ENCODE peak calls at places on chromosomes 6 and 20, in five cellular contexts. A is GM23338, Z is OCI-LY7, B is PC-9, E is fibroblast of the aortic adventitia. L is an unnamed sample.

GRCh38 chr6:169095153-169095552 is 158.5 kb downstream of the THBS2 start:
- DNase-seq in A (no peak), Z (no peak), B (no peak), E (no peak), L (no peak)

GRCh38 chr6:168368063-168368835 is 48.7 kb upstream of the DACT2 start:
- DNase-seq in A (no peak), Z (no peak), B (no peak), E (peak), L (no peak)

GRCh38 chr20:43667341-43668132 is 623 bp downstream of the MYBL2 start:
- DNase-seq in A (peak), Z (peak), B (no peak), E (no peak), L (peak)

GRCh38 chr20:46954490-46955038 is 59.9 kb downstream of the EYA2 start:
- DNase-seq in A (no peak), Z (no peak), B (peak), E (peak), L (no peak)

GRCh38 chr20:32920066-32920465 is 61.3 kb downstream of the EFCAB8 start:
- DNase-seq in A (no peak), Z (no peak), B (no peak), E (no peak), L (no peak)

GRCh38 chr6:159929819-159930218 is 39.0 kb downstream of the MAS1 start:
- DNase-seq in A (no peak), Z (no peak), B (no peak), E (no peak), L (peak)

GRCh38 chr6:18350271-18350670 is 36.9 kb upstream of the RNF144B start:
- DNase-seq in A (no peak), Z (no peak), B (no peak), E (no peak), L (no peak)

GRCh38 chr20:19888269-19888669 is 128.9 kb upstream of the NAA20 start:
- DNase-seq in A (no peak), Z (no peak), B (no peak), E (no peak), L (no peak)

GRCh38 chr6:147643341-147644200 is 135.1 kb downstream of the SAMD5 start:
- DNase-seq in A (no peak), Z (no peak), B (no peak), E (no peak), L (no peak)

GRCh38 chr6:41638002-41638800 is at the start of gene MDFI:
- DNase-seq in A (peak), Z (no peak), B (no peak), E (no peak), L (no peak)

GRCh38 chr6:16060039-16060438 is 68.8 kb upstream of the MYLIP start:
- DNase-seq in A (no peak), Z (peak), B (no peak), E (no peak), L (no peak)

GRCh38 chr6:42929088-42929927 is at the start of gene CNPY3:
- DNase-seq in A (peak), Z (peak), B (peak), E (peak), L (peak)

GRCh38 chr6:104625536-104625935 is 234.2 kb downstream of the HACE1 start:
- DNase-seq in A (no peak), Z (no peak), B (peak), E (peak), L (no peak)

GRCh38 chr6:54993294-54993693 is 146.7 kb downstream of the FAM83B start:
- DNase-seq in A (no peak), Z (no peak), B (no peak), E (no peak), L (no peak)

GRCh38 chr6:54991761-54992330 is 145.3 kb downstream of the FAM83B start:
- DNase-seq in A (no peak), Z (no peak), B (no peak), E (no peak), L (no peak)

GRCh38 chr6:54993948-54994347 is 147.4 kb downstream of the FAM83B start:
- DNase-seq in A (no peak), Z (no peak), B (no peak), E (no peak), L (no peak)

GRCh38 chr6:54990001-54990400 is 143.4 kb downstream of the FAM83B start:
- DNase-seq in A (no peak), Z (no peak), B (no peak), E (no peak), L (no peak)

GRCh38 chr6:54992789-54993188 is 146.2 kb downstream of the FAM83B start:
- DNase-seq in A (peak), Z (peak), B (no peak), E (peak), L (peak)
- TF ChIP-seq CTCF in A (peak), Z (peak), B (peak), E (peak), L (peak)

GRCh38 chr20:59804347-59804746 is 129.1 kb downstream of the SYCP2 start:
- DNase-seq in A (no peak), Z (no peak), B (no peak), E (no peak), L (no peak)
- H3K4me3 ChIP-seq in A (no peak), Z (no peak), B (no peak), E (no peak), L (no peak)

GRCh38 chr6:134240664-134241431 is 77.1 kb downstream of the SGK1 start:
- DNase-seq in A (no peak), Z (peak), B (no peak), E (no peak), L (peak)
- TF ChIP-seq CTCF in A (no peak), Z (no peak), B (no peak), E (no peak), L (no peak)

GRCh38 chr20:21681932-21682318 is 23.5 kb upstream of the PAX1 start:
- DNase-seq in A (no peak), Z (no peak), B (no peak), E (no peak), L (no peak)
- H3K4me3 ChIP-seq in A (no peak), Z (no peak), B (no peak), E (no peak), L (no peak)

GRCh38 chr6:166156942-166157341 is 10.7 kb downstream of the TBXT start:
- DNase-seq in A (peak), Z (no peak), B (no peak), E (peak), L (no peak)
- TF ChIP-seq CTCF in A (peak), Z (peak), B (peak), E (peak), L (no peak)

GRCh38 chr6:30101423-30101938 is 11.4 kb downstream of the TRIM31 start:
- DNase-seq in A (peak), Z (no peak), B (no peak), E (no peak), L (no peak)

GRCh38 chr6:30102701-30103629 is 9.9 kb downstream of the TRIM31 start:
- DNase-seq in A (peak), Z (peak), B (peak), E (peak), L (peak)

GRCh38 chr6:30100154-30100553 is 12.7 kb downstream of the TRIM31 start:
- DNase-seq in A (no peak), Z (no peak), B (no peak), E (no peak), L (no peak)

GRCh38 chr6:30101939-30102700 is 10.8 kb downstream of the TRIM31 start:
- DNase-seq in A (peak), Z (peak), B (peak), E (peak), L (peak)

GRCh38 chr6:30100585-30101422 is 12.1 kb downstream of the TRIM31 start:
- DNase-seq in A (peak), Z (no peak), B (peak), E (no peak), L (no peak)
- H3K4me3 ChIP-seq in A (peak), Z (no peak), B (peak), E (peak), L (peak)

GRCh38 chr6:117231466-117231865 is 33.9 kb upstream of the VGLL2 start:
- DNase-seq in A (no peak), Z (no peak), B (no peak), E (no peak), L (no peak)
- TF ChIP-seq CTCF in A (no peak), Z (no peak), B (no peak), E (no peak), L (no peak)

GRCh38 chr20:59577037-59577808 is 27.1 kb upstream of the PHACTR3 start:
- DNase-seq in A (peak), Z (no peak), B (no peak), E (no peak), L (no peak)
- H3K4me3 ChIP-seq in A (peak), Z (no peak), B (no peak), E (no peak), L (no peak)

GRCh38 chr6:106442351-106442750 is 81.8 kb downstream of the CRYBG1 start:
- DNase-seq in A (no peak), Z (no peak), B (no peak), E (no peak), L (no peak)

GRCh38 chr6:106446287-106446885 is 85.9 kb downstream of the CRYBG1 start:
- DNase-seq in A (peak), Z (peak), B (no peak), E (peak), L (peak)

GRCh38 chr6:106446983-106447382 is 86.5 kb downstream of the CRYBG1 start:
- DNase-seq in A (no peak), Z (no peak), B (no peak), E (no peak), L (no peak)

GRCh38 chr6:106445508-106445878 is 85.0 kb downstream of the CRYBG1 start:
- DNase-seq in A (no peak), Z (no peak), B (no peak), E (no peak), L (no peak)

DNA sequence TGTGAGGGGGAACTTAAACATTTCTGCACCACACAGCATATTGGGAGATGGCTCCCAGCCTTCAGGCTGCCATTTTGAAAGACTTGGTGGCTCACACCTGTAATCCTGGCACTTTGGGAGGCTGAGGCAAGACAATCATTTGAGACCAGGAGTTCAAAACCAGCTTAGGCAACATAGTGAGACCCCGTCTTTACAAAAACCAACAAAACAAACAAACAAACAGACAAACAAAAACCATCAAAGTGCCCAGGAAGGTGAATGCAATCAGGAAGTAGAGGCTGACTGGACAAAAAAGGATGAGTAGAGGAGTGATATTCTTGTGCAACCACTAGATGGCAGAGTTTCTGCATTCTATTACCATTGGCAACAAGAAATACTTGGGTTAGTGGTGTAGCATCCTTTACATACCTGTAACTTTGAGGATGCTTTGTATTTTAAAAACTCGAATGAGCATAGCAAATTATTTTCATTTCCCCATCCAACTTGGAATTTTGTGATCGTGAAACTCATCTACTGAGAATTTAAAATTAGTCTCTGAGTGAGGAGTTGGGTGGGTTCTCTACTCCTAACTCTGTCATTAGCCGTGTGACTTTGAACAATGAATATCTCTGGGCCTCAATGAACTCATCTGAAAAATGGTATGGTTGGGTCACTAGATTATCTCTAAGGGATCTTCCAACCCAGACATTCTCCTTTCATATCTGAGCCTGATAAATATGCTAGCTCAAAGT is 84.4 kb downstream of the CRYBG1 start:
- DNase-seq in A (peak), Z (peak), B (peak), E (peak), L (peak)
- TF ChIP-seq CTCF in A (peak), Z (peak), B (peak), E (peak), L (peak)

GRCh38 chr6:45822269-45822812 is 193.3 kb downstream of the CLIC5 start:
- DNase-seq in A (no peak), Z (no peak), B (no peak), E (no peak), L (no peak)
- H3K4me3 ChIP-seq in A (no peak), Z (no peak), B (no peak), E (no peak), L (no peak)

L was measured in GM12865.